ENCODE peak calls at places on chromosome 7, in seven cellular contexts. X is fibroblast of pulmonary artery, Q is Peyer's patch, B is fibroblast of lung, I is epithelial cell of esophagus, N is thyroid gland, S is heart right ventricle. M is an unnamed sample.

GRCh38 chr7:132298782-132299181 is 277.5 kb downstream of the PLXNA4 start:
- DNase-seq in X (peak), S (no peak), I (peak), N (no peak), Q (no peak), B (peak), M (peak)

GRCh38 chr7:141698247-141699015 is 3.5 kb downstream of the DENND11 start:
- DNase-seq in N (no peak), B (no peak), S (no peak), Q (no peak), I (no peak), X (no peak), M (no peak)

GRCh38 chr7:40883826-40884225 is 749.0 kb downstream of the SUGCT start:
- DNase-seq in B (no peak), X (no peak), S (no peak), Q (no peak), I (no peak), N (no peak), M (no peak)

GRCh38 chr7:102819151-102819550 is 70.4 kb downstream of the FAM185A start:
- DNase-seq in Q (no peak), S (no peak), X (peak), N (no peak), I (no peak), B (no peak), M (no peak)

GRCh38 chr7:141697211-141697871 is 4.6 kb downstream of the DENND11 start:
- DNase-seq in B (peak), X (no peak), N (no peak), S (no peak), I (peak), Q (no peak), M (peak)

GRCh38 chr7:4665661-4666060 is 16.4 kb upstream of the FOXK1 start:
- DNase-seq in I (peak), B (peak), S (no peak), Q (no peak), N (no peak), X (peak), M (peak)

GRCh38 chr7:158902427-158902826 is 46.1 kb downstream of the DYNC2I1 start:
- DNase-seq in B (no peak), N (no peak), X (no peak), S (no peak), Q (no peak), I (no peak), M (no peak)

GRCh38 chr7:104358743-104359142 is 30.3 kb downstream of the LHFPL3 start:
- DNase-seq in X (no peak), Q (no peak), S (no peak), N (no peak), I (no peak), B (no peak), M (no peak)

GRCh38 chr7:134462337-134462925 is 3.5 kb upstream of the AKR1B1 start:
- DNase-seq in N (no peak), Q (no peak), S (no peak), B (peak), X (peak), I (peak), M (no peak)

GRCh38 chr7:19442016-19442785 is 266.6 kb downstream of the POLR1F start:
- DNase-seq in X (peak), Q (no peak), B (peak), N (no peak), S (no peak), I (peak), M (peak)

GRCh38 chr7:99456288-99456687 is 9.7 kb downstream of the ATP5MF start:
- DNase-seq in X (no peak), I (no peak), B (no peak), Q (no peak), N (no peak), S (no peak), M (no peak)

GRCh38 chr7:19377611-19378339 is 232.6 kb upstream of the FERD3L start:
- DNase-seq in B (peak), S (no peak), I (peak), Q (no peak), X (peak), N (no peak), M (no peak)

GRCh38 chr7:22809902-22810642 is 12.6 kb downstream of the TOMM7 start:
- DNase-seq in B (no peak), Q (no peak), N (no peak), X (no peak), I (peak), S (no peak), M (no peak)

GRCh38 chr7:99024066-99024465 is 119.8 kb downstream of the SMURF1 start:
- DNase-seq in Q (no peak), S (no peak), N (no peak), B (no peak), I (no peak), X (no peak), M (no peak)

GRCh38 chr7:90411510-90411909 is 8.2 kb downstream of the CLDN12 start:
- DNase-seq in I (peak), N (no peak), B (peak), Q (no peak), S (no peak), X (no peak), M (no peak)

GRCh38 chr7:48365010-48365409 is 193.8 kb downstream of the ABCA13 start:
- DNase-seq in I (peak), X (no peak), S (no peak), B (peak), Q (no peak), N (no peak), M (no peak)

GRCh38 chr7:117277576-117277975 is 45.3 kb downstream of the WNT2 start:
- DNase-seq in X (no peak), I (no peak), N (no peak), S (no peak), Q (no peak), B (no peak), M (no peak)

GRCh38 chr7:104825099-104825498 is 188.9 kb upstream of the KMT2E start:
- DNase-seq in N (no peak), B (no peak), I (no peak), Q (no peak), X (no peak), S (no peak), M (no peak)

GRCh38 chr7:33089142-33089541 is 20.1 kb downstream of the RP9 start:
- DNase-seq in N (no peak), B (no peak), S (no peak), Q (no peak), I (no peak), X (no peak), M (no peak)

GRCh38 chr7:79734158-79734557 is 280.7 kb upstream of the MAGI2 start:
- DNase-seq in I (peak), X (no peak), N (no peak), S (no peak), B (peak), Q (no peak), M (no peak)

GRCh38 chr7:151014950-151015349 is 9.3 kb downstream of the ATG9B start:
- DNase-seq in S (no peak), B (no peak), I (peak), X (no peak), N (no peak), Q (no peak), M (no peak)

GRCh38 chr7:143355450-143356385 is 6.8 kb downstream of the FAM131B start:
- DNase-seq in Q (no peak), X (no peak), I (no peak), N (no peak), B (no peak), S (no peak), M (no peak)

GRCh38 chr7:389911-390601 is 100.1 kb downstream of the FOXL3 start:
- DNase-seq in I (no peak), Q (peak), X (no peak), N (no peak), B (no peak), S (no peak), M (no peak)

GRCh38 chr7:50812847-50813475 is 30.3 kb upstream of the GRB10 start:
- DNase-seq in I (peak), S (peak), N (peak), X (peak), B (peak), Q (peak), M (peak)

GRCh38 chr7:83413831-83414230 is 235.1 kb downstream of the SEMA3E start:
- DNase-seq in S (no peak), B (peak), N (peak), I (no peak), Q (no peak), X (peak), M (no peak)

GRCh38 chr7:17546206-17546998 is 247.9 kb downstream of the AHR start:
- DNase-seq in S (no peak), N (no peak), I (peak), Q (no peak), B (peak), X (peak), M (no peak)

GRCh38 chr7:81776159-81776558 is 6.3 kb upstream of the HGF start:
- DNase-seq in Q (no peak), X (no peak), N (no peak), I (no peak), S (no peak), B (peak), M (no peak)

GRCh38 chr7:699260-700170 is 27.0 kb upstream of the DNAAF5 start:
- DNase-seq in S (no peak), I (no peak), Q (no peak), N (peak), X (peak), B (no peak), M (no peak)

GRCh38 chr7:16587785-16588184 is 57.8 kb downstream of the ANKMY2 start:
- DNase-seq in S (no peak), X (no peak), I (no peak), B (no peak), Q (no peak), N (no peak), M (no peak)

GRCh38 chr7:5232874-5233273 is 42.8 kb downstream of the WIPI2 start:
- DNase-seq in I (no peak), N (no peak), B (no peak), X (no peak), S (no peak), Q (no peak), M (no peak)

GRCh38 chr7:55086413-55087201 is 67.8 kb downstream of the EGFR start:
- DNase-seq in Q (no peak), B (peak), X (peak), N (peak), I (peak), S (no peak), M (peak)

GRCh38 chr7:1540391-1541271 is 10.1 kb downstream of the MAFK start:
- DNase-seq in B (no peak), Q (no peak), X (no peak), I (no peak), N (no peak), S (peak), M (no peak)

DNA sequence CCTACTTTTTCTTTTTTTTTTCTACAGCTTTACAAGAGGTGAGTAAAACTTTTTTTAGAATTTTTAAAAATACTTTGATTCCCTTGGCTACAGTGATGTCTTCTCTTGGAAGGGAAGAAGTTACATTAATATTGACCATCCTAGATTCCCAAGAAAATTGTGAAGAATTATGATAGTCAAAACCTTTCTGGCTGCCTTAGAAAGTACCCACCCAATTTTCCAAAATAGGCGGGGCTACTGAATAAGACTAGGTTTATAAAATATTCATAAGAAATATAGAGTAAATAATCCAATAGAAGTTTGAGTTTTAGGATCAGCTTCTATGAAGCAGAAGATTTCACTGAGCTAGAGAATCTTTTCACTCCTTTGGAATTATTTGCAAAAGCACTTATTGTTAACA is 3.0 kb downstream of the COL1A2 start:
- DNase-seq in X (peak), N (no peak), I (no peak), S (no peak), Q (no peak), B (no peak), M (no peak)
- TF ChIP-seq CTCF in X (no peak), N (no peak), I (no peak), S (no peak), Q (no peak), B (no peak), M (no peak)

GRCh38 chr7:133386204-133386603 is 133.3 kb downstream of the EXOC4 start:
- DNase-seq in S (no peak), X (no peak), Q (no peak), N (peak), B (no peak), I (no peak), M (no peak)

GRCh38 chr7:133389727-133390126 is 136.8 kb downstream of the EXOC4 start:
- DNase-seq in B (no peak), Q (no peak), S (no peak), X (peak), I (peak), N (no peak), M (no peak)

GRCh38 chr7:133394369-133394768 is 141.5 kb downstream of the EXOC4 start:
- DNase-seq in I (no peak), X (no peak), B (no peak), N (no peak), Q (no peak), S (no peak), M (no peak)

GRCh38 chr7:133391220-133391619 is 138.3 kb downstream of the EXOC4 start:
- DNase-seq in S (no peak), X (no peak), N (no peak), I (no peak), B (no peak), Q (no peak), M (no peak)
- H3K4me3 ChIP-seq in S (no peak), X (no peak), N (no peak), I (no peak), B (no peak), Q (no peak), M (no peak)

DNA sequence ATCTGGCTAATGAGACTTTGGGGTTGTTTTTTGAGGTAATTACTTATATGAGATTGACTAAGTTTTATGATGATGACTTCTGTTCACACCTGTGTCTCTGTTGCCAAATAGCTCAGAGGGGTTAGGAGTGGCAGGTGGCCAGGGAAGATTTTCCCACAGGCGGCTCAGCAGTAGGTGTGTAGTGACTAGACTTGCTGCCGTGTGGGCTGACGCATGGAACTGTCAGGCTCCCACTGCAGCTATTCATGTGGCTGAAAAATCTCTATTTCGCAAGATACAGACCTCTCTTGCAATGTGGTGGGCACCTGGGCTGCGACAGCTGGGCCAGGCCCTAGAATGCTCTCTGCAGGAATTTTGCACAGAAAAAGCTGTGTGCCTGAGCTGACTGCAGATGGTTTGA is 1.4 kb downstream of the CPA4 start:
- DNase-seq in I (peak), Q (no peak), N (no peak), B (peak), X (no peak), S (no peak), M (no peak)
- TF ChIP-seq CTCF in I (no peak), Q (no peak), N (no peak), B (no peak), X (no peak), S (no peak), M (no peak)

GRCh38 chr7:97006146-97006950 is 995 bp downstream of the DLX6 start:
- DNase-seq in S (no peak), N (peak), B (peak), X (peak), Q (no peak), I (peak), M (no peak)
- H3K4me3 ChIP-seq in S (peak), N (no peak), B (peak), X (peak), Q (no peak), I (peak), M (peak)

GRCh38 chr7:140639366-140640053 is 1.1 kb downstream of the DENND2A start:
- DNase-seq in I (no peak), X (peak), S (peak), N (no peak), Q (no peak), B (peak), M (peak)

GRCh38 chr7:140640060-140640611 is 477 bp downstream of the DENND2A start:
- DNase-seq in I (peak), S (peak), N (peak), Q (peak), B (peak), X (peak), M (no peak)

GRCh38 chr7:140635821-140636220 is 4.8 kb downstream of the DENND2A start:
- DNase-seq in Q (no peak), N (no peak), S (no peak), X (no peak), I (no peak), B (no peak), M (no peak)

GRCh38 chr7:140640727-140641531 is at the start of gene DENND2A:
- DNase-seq in X (peak), Q (peak), B (peak), I (no peak), N (peak), S (peak), M (no peak)

GRCh38 chr7:140638311-140638791 is 2.3 kb downstream of the DENND2A start:
- DNase-seq in N (no peak), X (peak), S (no peak), I (peak), B (peak), Q (no peak), M (no peak)
- TF ChIP-seq CTCF in N (no peak), X (peak), S (no peak), I (peak), B (peak), Q (no peak), M (no peak)

DNA sequence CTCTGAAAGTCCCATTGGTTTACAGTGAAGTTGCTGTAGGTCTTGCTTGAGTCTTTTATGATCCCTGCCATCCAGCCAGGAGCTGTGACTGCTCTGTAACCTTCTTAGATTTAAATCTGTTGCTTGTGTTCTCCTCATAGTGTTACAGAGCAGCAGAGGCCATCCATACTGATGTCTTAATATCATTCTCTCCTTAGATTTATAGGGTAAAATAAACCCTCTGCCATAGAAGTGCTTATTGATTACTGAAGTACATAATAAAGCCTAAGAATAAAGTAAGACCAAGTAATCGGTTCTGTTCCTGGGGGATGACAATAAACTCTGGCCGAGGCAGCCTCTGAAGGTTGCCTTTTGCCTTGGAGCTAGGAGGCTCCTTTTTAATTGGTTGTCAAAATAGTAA is 711.7 kb upstream of the GALNT17 start:
- DNase-seq in N (no peak), Q (no peak), I (no peak), B (no peak), S (no peak), X (no peak), M (no peak)
- H3K4me3 ChIP-seq in N (no peak), Q (no peak), I (no peak), B (no peak), S (no peak), X (no peak), M (no peak)

DNA sequence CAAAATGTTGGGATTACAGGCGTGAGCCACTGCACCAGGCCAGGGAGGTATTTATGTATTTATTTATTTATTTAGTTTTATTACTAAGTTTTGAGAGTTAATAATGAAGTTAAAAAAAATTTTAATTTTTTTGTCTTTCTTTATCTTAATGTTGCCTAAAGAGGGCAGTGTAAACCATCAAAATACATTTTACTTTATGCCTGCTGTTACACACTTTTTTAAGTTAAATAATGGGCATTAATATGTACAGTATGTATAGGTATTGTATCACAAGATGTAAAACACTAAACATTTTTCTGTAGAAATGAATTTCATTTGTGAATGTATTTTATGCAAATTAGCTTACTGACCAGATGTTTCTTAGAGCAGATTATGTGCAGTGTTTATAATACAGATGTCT is 129.4 kb downstream of the AASS start:
- DNase-seq in Q (no peak), B (no peak), X (peak), N (no peak), S (no peak), I (no peak), M (no peak)
- TF ChIP-seq CTCF in Q (no peak), B (no peak), X (peak), N (no peak), S (no peak), I (no peak), M (peak)

GRCh38 chr7:13421779-13422178 is 567.7 kb downstream of the ETV1 start:
- DNase-seq in S (no peak), B (no peak), I (no peak), N (no peak), X (no peak), Q (no peak), M (no peak)
- H3K4me3 ChIP-seq in S (no peak), B (no peak), I (no peak), N (no peak), X (no peak), Q (no peak), M (no peak)

DNA sequence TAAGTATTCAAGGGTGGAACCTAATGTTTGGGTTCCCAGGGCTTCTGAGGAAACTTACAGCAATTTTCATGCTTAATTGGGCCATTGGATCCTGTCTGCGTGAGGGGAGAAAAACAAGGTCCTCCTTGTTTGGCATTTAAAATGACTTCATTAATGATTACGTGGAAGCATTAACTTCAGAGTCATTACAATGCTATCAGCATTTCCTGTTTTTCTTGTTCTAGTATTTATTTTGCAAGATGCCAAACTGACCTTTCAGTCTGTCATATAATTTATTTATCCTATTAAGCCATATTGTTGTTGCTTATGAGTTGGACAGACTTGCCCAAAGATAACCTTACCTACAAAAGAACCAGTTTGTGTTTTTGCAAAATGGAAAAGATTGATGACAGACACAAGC is 324.1 kb upstream of the LRRN3 start:
- DNase-seq in S (no peak), B (no peak), N (no peak), Q (no peak), I (peak), X (no peak), M (no peak)
- TF ChIP-seq CTCF in S (no peak), B (no peak), N (no peak), Q (no peak), I (no peak), X (no peak), M (no peak)

DNA sequence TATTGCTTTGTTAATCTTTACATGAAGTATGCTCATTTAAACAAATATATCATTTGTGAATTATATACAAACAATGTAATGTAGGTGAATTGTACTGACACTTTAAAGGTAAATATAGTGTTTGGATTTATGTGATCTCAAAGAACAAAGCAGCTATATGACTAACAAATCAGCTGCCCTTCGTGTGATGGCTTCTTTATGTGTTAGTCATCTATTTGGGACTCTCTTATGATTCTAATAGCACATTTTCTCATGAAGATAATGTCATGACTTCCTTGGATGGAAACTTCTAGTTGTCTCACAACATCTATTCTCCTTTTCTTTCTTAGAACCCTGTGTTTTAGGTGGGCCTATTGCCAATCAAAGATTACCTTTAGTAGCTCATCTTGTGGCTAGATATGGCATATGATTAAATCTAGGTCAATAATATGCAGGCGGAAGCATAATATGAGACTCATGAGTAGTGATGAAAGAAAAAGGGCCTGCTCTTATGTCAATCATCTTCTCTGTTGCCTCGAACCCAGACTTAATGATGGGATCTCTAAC is 45.0 kb downstream of the TMEM106B start:
- DNase-seq in N (no peak), Q (no peak), X (peak), S (no peak), B (peak), I (peak), M (no peak)
- H3K4me3 ChIP-seq in N (no peak), Q (no peak), X (no peak), S (no peak), B (no peak), I (no peak), M (no peak)